ENCODE peak calls at places on chromosomes 6 and 20, in nine cellular contexts. W is HCEC 1CT, U is T-helper 2 cell, X is anterior cingulate cortex, E is NT2/D1, R is HEK293T, K is pancreas, S is amniotic stem cell, O is retina. M is an unnamed sample.

GRCh38 chr6:167394330-167394729 is 69.4 kb downstream of the TTLL2 start:
- DNase-seq in O (no peak), X (no peak), E (no peak), S (no peak), K (no peak), W (no peak), R (no peak), U (no peak), M (no peak)

GRCh38 chr20:14477125-14477524 is 139.7 kb upstream of the FLRT3 start:
- DNase-seq in E (no peak), K (no peak), O (no peak), R (no peak), X (no peak), S (peak; percentile 44), U (no peak), W (peak; percentile 87), M (no peak)

GRCh38 chr6:72677740-72678139 is 55.9 kb downstream of the KCNQ5 start:
- DNase-seq in X (no peak), R (no peak), O (no peak), W (no peak), U (no peak), E (no peak), S (no peak), K (no peak), M (no peak)

GRCh38 chr20:3797592-3798404 is 1.7 kb downstream of the CDC25B start:
- DNase-seq in X (no peak), K (no peak), U (peak; percentile 44), E (no peak), R (no peak), S (no peak), O (no peak), W (no peak), M (no peak)

GRCh38 chr6:153170511-153170910 is 39.4 kb upstream of the RGS17 start:
- DNase-seq in X (no peak), E (no peak), K (no peak), S (no peak), O (no peak), U (no peak), W (peak; percentile 77), R (no peak), M (no peak)

GRCh38 chr6:35757461-35758123 is 18.8 kb upstream of the CLPSL2 start:
- DNase-seq in K (no peak), S (no peak), E (no peak), W (peak; percentile 53), U (no peak), X (no peak), R (peak; percentile 69), O (no peak), M (no peak)

GRCh38 chr6:77298298-77298697 is 165.0 kb downstream of the HTR1B start:
- DNase-seq in W (no peak), U (no peak), E (no peak), R (no peak), S (no peak), X (no peak), O (no peak), K (no peak), M (no peak)

GRCh38 chr20:6940052-6940451 is 172.6 kb downstream of the BMP2 start:
- DNase-seq in R (peak; percentile 38), O (no peak), W (no peak), K (no peak), E (peak; percentile 48), U (no peak), S (no peak), X (no peak), M (no peak)

GRCh38 chr6:1630212-1630770 is 20.6 kb downstream of the FOXC1 start:
- DNase-seq in K (no peak), X (no peak), S (no peak), W (no peak), R (no peak), U (no peak), O (no peak), E (no peak), M (no peak)

GRCh38 chr6:87706187-87706966 is 4.3 kb upstream of the AKIRIN2 start:
- DNase-seq in U (no peak), W (peak; percentile 80), R (no peak), S (peak; percentile 13), K (no peak), X (no peak), O (no peak), E (no peak), M (no peak)

GRCh38 chr6:70797625-70798024 is 129.9 kb downstream of the SMAP1 start:
- DNase-seq in R (no peak), S (no peak), X (no peak), W (no peak), E (no peak), O (no peak), K (no peak), U (no peak), M (no peak)

GRCh38 chr6:161660666-161661571 is 387.1 kb upstream of the AGPAT4 start:
- DNase-seq in O (no peak), S (no peak), R (no peak), E (no peak), U (no peak), W (no peak), X (no peak), K (no peak), M (no peak)

GRCh38 chr6:147201885-147202515 is 2.2 kb upstream of the STXBP5 start:
- DNase-seq in W (peak; percentile 37), E (no peak), S (no peak), R (peak; percentile 47), X (no peak), O (no peak), K (no peak), U (no peak), M (peak; percentile 56)

GRCh38 chr6:12584631-12585405 is 131.7 kb upstream of the PHACTR1 start:
- DNase-seq in X (no peak), W (no peak), O (no peak), S (no peak), R (no peak), K (no peak), U (no peak), E (no peak), M (no peak)

GRCh38 chr6:162701551-162701950 is 26.0 kb downstream of the PRKN start:
- DNase-seq in O (no peak), X (no peak), S (no peak), K (no peak), U (no peak), E (no peak), R (no peak), W (no peak), M (no peak)

GRCh38 chr6:130178692-130179091 is 44.1 kb downstream of the SAMD3 start:
- DNase-seq in U (no peak), S (peak; percentile 65), K (no peak), W (peak; percentile 90), E (no peak), O (no peak), R (no peak), X (no peak), M (no peak)

GRCh38 chr6:116764961-116765841 is at the start of gene FAM162B:
- DNase-seq in S (no peak), U (no peak), W (no peak), R (no peak), O (peak; percentile 83), E (no peak), X (no peak), K (peak; percentile 58), M (no peak)

GRCh38 chr20:3560578-3560977 is 89.8 kb downstream of the ATRN start:
- DNase-seq in U (no peak), E (no peak), S (no peak), W (peak; percentile 61), O (no peak), R (no peak), X (no peak), K (no peak), M (no peak)

GRCh38 chr6:12504325-12504966 is 212.1 kb upstream of the PHACTR1 start:
- DNase-seq in R (peak; percentile 62), U (no peak), E (peak; percentile 9), K (no peak), X (no peak), O (no peak), W (peak; percentile 10), S (no peak), M (no peak)

GRCh38 chr6:128541261-128541660 is 20.9 kb upstream of the PTPRK start:
- DNase-seq in W (no peak), R (no peak), K (no peak), S (no peak), X (no peak), O (no peak), E (no peak), U (no peak), M (no peak)

GRCh38 chr20:47502271-47502730 is 614 bp downstream of the NCOA3 start:
- DNase-seq in U (peak; percentile 13), K (no peak), X (no peak), O (no peak), R (no peak), E (no peak), W (peak; percentile 19), S (no peak), M (no peak)

M was measured in hypothalamus.